ENCODE peak calls at places on chromosomes 13 and 19, in four cellular contexts. G, X, Q and Z are unnamed samples.

GRCh38 chr13:79128158-79128557 is 277.9 kb downstream of the RBM26 start:
- DNase-seq in G (no peak), X (no peak), Q (no peak), Z (no peak)

GRCh38 chr19:38134538-38135149 is 89.4 kb downstream of the DPF1 start:
- DNase-seq in G (no peak), X (peak; percentile 57), Q (no peak), Z (no peak)

GRCh38 chr19:7470540-7471305 is 18.1 kb downstream of the PEX11G start:
- DNase-seq in G (no peak), X (no peak), Q (no peak), Z (no peak)

GRCh38 chr19:50702870-50703829 is 16.5 kb downstream of the SHANK1 start:
- DNase-seq in G (no peak), X (no peak), Q (no peak), Z (no peak)

GRCh38 chr13:53821632-53822031 is 793.0 kb downstream of the OLFM4 start:
- DNase-seq in G (no peak), X (no peak), Q (no peak), Z (no peak)

GRCh38 chr13:39016789-39017188 is 21.1 kb downstream of the PROSER1 start:
- DNase-seq in G (no peak), X (peak; percentile 11), Q (no peak), Z (no peak)

GRCh38 chr19:1394252-1395193 is 6.8 kb downstream of the GAMT start:
- DNase-seq in G (no peak), X (no peak), Q (no peak), Z (no peak)

GRCh38 chr19:48513289-48514122 is 1.9 kb upstream of the LMTK3 start:
- DNase-seq in G (peak; percentile 55), X (peak; percentile 63), Q (no peak), Z (peak; percentile 42)

GRCh38 chr19:9932835-9933234 is 3.5 kb downstream of the OLFM2 start:
- DNase-seq in G (no peak), X (no peak), Q (no peak), Z (no peak)

GRCh38 chr13:114064516-114065140 is 67.8 kb downstream of the RASA3 start:
- DNase-seq in G (no peak), X (peak; percentile 72), Q (no peak), Z (no peak)

GRCh38 chr13:42354246-42355117 is 82.5 kb downstream of the AKAP11 start:
- DNase-seq in G (no peak), X (no peak), Q (no peak), Z (no peak)

GRCh38 chr19:50928841-50929240 is 17.6 kb upstream of the KLK4 start:
- DNase-seq in G (no peak), X (no peak), Q (no peak), Z (no peak)

GRCh38 chr19:17777840-17778620 is 16.9 kb upstream of the B3GNT3 start:
- DNase-seq in G (no peak), X (peak; percentile 50), Q (peak; percentile 35), Z (no peak)

GRCh38 chr13:67223742-67224141 is 6.4 kb downstream of the PCDH9 start:
- DNase-seq in G (no peak), X (no peak), Q (no peak), Z (no peak)

GRCh38 chr13:102317593-102317992 is 84.3 kb downstream of the FGF14 start:
- DNase-seq in G (no peak), X (no peak), Q (peak; percentile 26), Z (no peak)

GRCh38 chr13:42906257-42906656 is 85.8 kb downstream of the EPSTI1 start:
- DNase-seq in G (no peak), X (no peak), Q (no peak), Z (no peak)

GRCh38 chr19:6216996-6217751 is 62.6 kb downstream of the MLLT1 start:
- DNase-seq in G (no peak), X (peak; percentile 55), Q (no peak), Z (no peak)

GRCh38 chr19:53432088-53432661 is 391 bp downstream of the ZNF761 start:
- DNase-seq in G (no peak), X (peak; percentile 4), Q (no peak), Z (no peak)

GRCh38 chr19:15293751-15294505 is 38.4 kb downstream of the BRD4 start:
- DNase-seq in G (no peak), X (no peak), Q (no peak), Z (no peak)

GRCh38 chr19:19171821-19172532 is 1.9 kb upstream of the MEF2B start:
- DNase-seq in G (no peak), X (no peak), Q (no peak), Z (no peak)

GRCh38 chr13:110265682-110266430 is 41.1 kb downstream of the COL4A1 start:
- DNase-seq in G (no peak), X (no peak), Q (no peak), Z (no peak)

GRCh38 chr19:3459322-3459881 is 20.9 kb downstream of the SMIM24 start:
- DNase-seq in G (no peak), X (no peak), Q (peak; percentile 51), Z (no peak)

GRCh38 chr19:46351241-46352041 is 4.6 kb downstream of the PPP5C start:
- DNase-seq in G (no peak), X (no peak), Q (no peak), Z (no peak)

GRCh38 chr13:30381049-30381448 is 41.2 kb upstream of the UBE2L5 start:
- DNase-seq in G (no peak), X (no peak), Q (no peak), Z (no peak)

GRCh38 chr19:13118424-13119193 is 545 bp downstream of the NACC1 start:
- DNase-seq in G (no peak), X (no peak), Q (no peak), Z (no peak)

GRCh38 chr13:53138369-53139036 is 109.9 kb downstream of the OLFM4 start:
- DNase-seq in G (no peak), X (no peak), Q (no peak), Z (no peak)

GRCh38 chr13:100987993-100988392 is 313.4 kb upstream of the TMTC4 start:
- DNase-seq in G (no peak), X (no peak), Q (no peak), Z (no peak)

GRCh38 chr13:107964356-107964755 is 251.0 kb downstream of the LIG4 start:
- DNase-seq in G (no peak), X (no peak), Q (no peak), Z (no peak)

GRCh38 chr19:33558846-33559245 is 37.3 kb upstream of the PEPD start:
- DNase-seq in G (no peak), X (no peak), Q (no peak), Z (no peak)

GRCh38 chr19:38320969-38321339 is 1.3 kb downstream of the KCNK6 start:
- DNase-seq in G (no peak), X (no peak), Q (no peak), Z (no peak)

GRCh38 chr19:4794971-4795370 is 3.4 kb downstream of the FEM1A start:
- DNase-seq in G (no peak), X (no peak), Q (no peak), Z (no peak)